ENCODE peak calls at places on chromosomes 2 and 18, in four cellular contexts. W is A549; G is erythroblast; Z is CD8-positive, alpha-beta T cell. J is an unnamed sample.

GRCh38 chr2:238728322-238729260 is 119.3 kb upstream of the TWIST2 start:
- DNase-seq in G (no peak), Z (no peak), W (no peak), J (peak; percentile 98)

GRCh38 chr2:190938761-190939335 is 58.2 kb downstream of the GLS start:
- DNase-seq in G (no peak), W (no peak), Z (no peak), J (peak; percentile 24)

GRCh38 chr2:226977775-226978190 is 141.9 kb downstream of the RHBDD1 start:
- DNase-seq in Z (no peak), G (peak; percentile 79), W (no peak), J (peak; percentile 72)

GRCh38 chr2:119469131-119469530 is 37.5 kb downstream of the TMEM37 start:
- DNase-seq in Z (no peak), G (no peak), W (no peak), J (no peak)

GRCh38 chr2:207334631-207335371 is 169.1 kb upstream of the KLF7 start:
- DNase-seq in G (no peak), Z (no peak), W (peak; percentile 72), J (peak; percentile 98)

GRCh38 chr2:158914731-158915130 is 53.7 kb upstream of the TANC1 start:
- DNase-seq in G (no peak), W (no peak), Z (no peak), J (peak; percentile 22)

GRCh38 chr2:215537621-215538020 is 101.8 kb upstream of the FN1 start:
- DNase-seq in W (no peak), Z (no peak), G (no peak), J (peak; percentile 90)

GRCh38 chr2:23703037-23703582 is 223.8 kb downstream of the ATAD2B start:
- DNase-seq in W (no peak), G (no peak), Z (no peak), J (no peak)

GRCh38 chr18:12885500-12885899 is 1.5 kb upstream of the PTPN2 start:
- DNase-seq in W (no peak), G (peak; percentile 43), Z (no peak), J (no peak)

GRCh38 chr2:121599963-121600651 is 49.2 kb downstream of the CLASP1 start:
- DNase-seq in W (no peak), Z (no peak), G (no peak), J (no peak)

GRCh38 chr18:44229693-44230108 is 451.0 kb upstream of the SETBP1 start:
- DNase-seq in Z (no peak), W (no peak), G (no peak), J (no peak)

GRCh38 chr18:74541703-74542555 is 7.6 kb downstream of the CNDP1 start:
- DNase-seq in Z (no peak), G (no peak), W (no peak), J (no peak)

GRCh38 chr2:98924038-98924437 is 12.0 kb downstream of the CRACDL start:
- DNase-seq in G (no peak), W (no peak), Z (no peak), J (no peak)

GRCh38 chr2:238120463-238121298 is 17.8 kb upstream of the KLHL30 start:
- DNase-seq in W (no peak), G (peak; percentile 10), Z (no peak), J (no peak)

GRCh38 chr2:64972856-64973255 is 16.3 kb upstream of the SLC1A4 start:
- DNase-seq in G (no peak), W (no peak), Z (no peak), J (peak; percentile 64)

GRCh38 chr2:99682280-99683060 is 192.7 kb upstream of the REV1 start:
- DNase-seq in W (no peak), G (no peak), Z (no peak), J (no peak)

GRCh38 chr2:72757177-72757775 is 68.6 kb downstream of the EXOC6B start:
- DNase-seq in Z (no peak), G (peak; percentile 51), W (peak; percentile 29), J (peak; percentile 14)

GRCh38 chr2:129178356-129178755 is 801.1 kb upstream of the RAB6C start:
- DNase-seq in Z (no peak), W (no peak), G (no peak), J (no peak)

GRCh38 chr2:241003369-241003768 is 5.0 kb downstream of the SNED1 start:
- DNase-seq in G (no peak), W (no peak), Z (no peak), J (no peak)

GRCh38 chr2:7706791-7707190 is 789.6 kb downstream of the RNF144A start:
- DNase-seq in G (no peak), Z (no peak), W (no peak), J (no peak)

GRCh38 chr18:48455555-48456478 is 46.6 kb upstream of the ZBTB7C start:
- DNase-seq in W (no peak), G (no peak), Z (peak; percentile 51), J (peak; percentile 60)

GRCh38 chr18:26741041-26741440 is 124.5 kb downstream of the AQP4 start:
- DNase-seq in Z (no peak), W (no peak), G (no peak), J (no peak)

GRCh38 chr2:84846041-84846663 is 34.7 kb downstream of the TRABD2A start:
- DNase-seq in Z (peak; percentile 45), G (no peak), W (no peak), J (no peak)

GRCh38 chr2:172256886-172257285 is 154.2 kb upstream of the DLX2 start:
- DNase-seq in G (no peak), Z (no peak), W (no peak), J (no peak)

GRCh38 chr2:221570321-221571107 is 1.6 kb downstream of the EPHA4 start:
- DNase-seq in W (no peak), Z (peak; percentile 20), G (no peak), J (peak; percentile 40)

GRCh38 chr2:26534098-26534864 is 56.4 kb upstream of the OTOF start:
- DNase-seq in G (peak; percentile 22), Z (no peak), W (no peak), J (no peak)

GRCh38 chr18:7173216-7173615 is 55.6 kb upstream of the LAMA1 start:
- DNase-seq in G (no peak), W (no peak), Z (no peak), J (no peak)

GRCh38 chr2:142682528-142682927 is 194.9 kb upstream of the KYNU start:
- DNase-seq in G (peak; percentile 2), W (peak; percentile 13), Z (no peak), J (peak; percentile 43)

GRCh38 chr2:222973237-222973636 is 78.8 kb upstream of the KCNE4 start:
- DNase-seq in W (no peak), G (no peak), Z (no peak), J (no peak)

GRCh38 chr2:43178602-43179542 is 47.5 kb downstream of the ZFP36L2 start:
- DNase-seq in W (peak; percentile 89), G (peak; percentile 90), Z (peak; percentile 45), J (peak; percentile 73)

GRCh38 chr2:197140045-197140444 is 170.5 kb downstream of the ANKRD44 start:
- DNase-seq in Z (no peak), W (no peak), G (no peak), J (no peak)

GRCh38 chr2:112814278-112814677 is 22.3 kb downstream of the IL1B start:
- DNase-seq in Z (no peak), G (no peak), W (no peak), J (no peak)

GRCh38 chr18:60891936-60892335 is 441.3 kb upstream of the CDH20 start:
- DNase-seq in Z (no peak), W (no peak), G (no peak), J (no peak)

GRCh38 chr2:196955036-196955435 is 28.5 kb upstream of the PGAP1 start:
- DNase-seq in Z (no peak), W (no peak), G (no peak), J (no peak)